ENCODE peak calls at places on chromosome 5, in six cellular contexts. K is mammary epithelial cell, N is IMR-90, H is PC-3, J is astrocyte, Z is SK-N-SH. X is an unnamed sample. For H3K9me3, the result is how much of the 10 kb centered on the place peaks cover.

GRCh38 chr5:17282283-17283120 is 65.1 kb downstream of the BASP1 start:
- DNase-seq in Z (no peak), H (no peak), J (no peak), K (no peak), N (no peak), X (no peak)

GRCh38 chr5:132136906-132137305 is 63.3 kb downstream of the CSF2 start:
- DNase-seq in J (peak), Z (no peak), N (peak), H (peak), K (peak), X (peak)

GRCh38 chr5:160272041-160272663 is 40.2 kb downstream of the CCNJL start:
- DNase-seq in K (no peak), N (no peak), Z (no peak), H (no peak), J (no peak), X (no peak)

GRCh38 chr5:176995896-176996767 is 10.4 kb downstream of the UIMC1 start:
- DNase-seq in J (peak), H (peak), N (peak), Z (no peak), K (peak), X (peak)

GRCh38 chr5:58357121-58357520 is 102.8 kb downstream of the PLK2 start:
- DNase-seq in H (no peak), Z (no peak), J (no peak), N (peak), K (no peak), X (peak)

GRCh38 chr5:3911111-3911510 is 315.5 kb downstream of the IRX1 start:
- DNase-seq in J (no peak), Z (no peak), N (no peak), H (no peak), K (no peak), X (no peak)

GRCh38 chr5:78537821-78538220 is 110.8 kb downstream of the LHFPL2 start:
- DNase-seq in H (peak), Z (peak), K (peak), J (peak), N (peak), X (peak)

GRCh38 chr5:76074487-76074886 is 8.7 kb upstream of the SV2C start:
- DNase-seq in N (no peak), J (no peak), Z (peak), K (no peak), H (peak), X (no peak)

GRCh38 chr5:150485770-150486401 is 22.0 kb upstream of the NDST1 start:
- DNase-seq in K (no peak), J (no peak), N (peak), Z (peak), H (peak), X (peak)

GRCh38 chr5:134312796-134313195 is 54.2 kb downstream of the CDKL3 start:
- DNase-seq in K (no peak), H (no peak), Z (no peak), J (no peak), N (no peak), X (no peak)

GRCh38 chr5:50751064-50751657 is 84.7 kb downstream of the PARP8 start:
- DNase-seq in H (peak), J (peak), N (peak), K (peak), Z (peak), X (peak)

DNA sequence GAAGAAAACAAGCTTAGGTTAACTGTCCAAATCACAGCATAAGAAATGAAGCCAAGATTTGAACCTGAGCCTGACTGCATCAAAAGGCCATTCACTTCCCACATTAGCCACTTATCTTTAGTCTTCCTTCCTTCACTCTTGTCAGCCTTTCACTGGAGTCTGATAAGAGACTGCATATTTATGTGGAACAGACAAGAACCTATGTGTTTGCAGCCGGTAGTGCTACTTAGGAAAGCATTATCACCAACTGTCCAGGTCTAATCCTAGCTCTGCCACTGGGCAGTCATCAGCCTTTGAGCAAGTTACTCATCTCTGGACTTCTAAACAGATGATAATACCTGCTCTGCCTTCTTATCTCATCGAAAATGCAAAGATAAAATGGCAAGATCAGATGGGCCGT is 12.1 kb upstream of the ATP6V0E1 start:
- DNase-seq in K (no peak), J (no peak), N (no peak), Z (no peak), H (no peak), X (no peak)
- H3K9me3 ChIP-seq in K (under half), J (under half), N (under half), Z (under half), H (under half), X (under half)

GRCh38 chr5:159184236-159184635 is 25.1 kb downstream of the RNF145 start:
- DNase-seq in K (no peak), N (peak), Z (no peak), H (no peak), J (peak), X (no peak)
- H3K9ac ChIP-seq in K (no peak), N (peak), Z (peak), H (peak), J (peak), X (peak)

GRCh38 chr5:158271155-158271554 is 412.2 kb upstream of the CLINT1 start:
- DNase-seq in H (no peak), J (no peak), Z (no peak), K (no peak), N (no peak), X (no peak)
- H3K9me3 ChIP-seq in H (under half), J (under half), Z (under half), K (under half), N (under half), X (under half)

DNA sequence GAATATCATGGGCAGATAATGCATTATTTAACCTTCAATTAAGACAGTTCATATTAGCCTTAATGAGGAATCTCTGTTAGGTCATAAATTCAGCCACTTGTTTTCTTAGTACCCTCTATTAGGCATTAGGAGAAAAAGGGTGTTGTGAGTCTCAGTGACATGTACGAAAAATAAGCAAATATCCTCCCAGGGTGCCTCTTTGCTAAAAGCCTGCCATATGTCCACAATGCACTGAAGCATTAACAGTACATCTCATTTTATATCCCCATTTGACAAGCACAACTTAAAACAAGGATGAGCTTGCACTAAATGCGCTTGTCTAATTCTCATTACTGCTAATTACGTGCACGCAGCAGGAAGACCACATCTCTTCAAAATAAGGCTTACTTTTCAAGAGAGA is 48.4 kb upstream of the SRFBP1 start:
- DNase-seq in H (no peak), Z (no peak), K (no peak), J (no peak), N (no peak), X (no peak)
- H3K9ac ChIP-seq in H (no peak), Z (no peak), K (no peak), J (no peak), N (no peak), X (no peak)

DNA sequence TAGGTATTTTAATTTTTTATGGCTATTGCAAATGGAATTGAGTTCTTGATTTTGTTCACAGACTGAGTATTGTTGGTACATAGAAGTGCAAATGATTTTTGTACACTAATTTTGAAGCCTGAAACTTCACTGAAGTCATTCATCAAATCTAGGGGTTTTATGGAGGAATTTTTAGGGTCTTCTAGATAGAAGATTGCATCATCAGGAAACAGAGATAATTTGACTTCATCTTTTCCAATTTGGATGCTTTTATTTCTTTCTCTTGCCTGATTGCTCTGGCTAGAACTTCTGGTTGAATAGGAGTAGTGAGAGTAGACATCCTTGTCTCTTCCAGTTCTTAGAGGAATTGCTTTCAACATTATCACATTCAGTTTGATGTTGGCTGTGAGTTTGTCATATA is 58.2 kb upstream of the SNCAIP start:
- DNase-seq in J (no peak), Z (no peak), K (no peak), N (no peak), H (no peak), X (no peak)
- H3K9me3 ChIP-seq in J (under half), Z (under half), K (under half), N (under half), H (under half), X (under half)

GRCh38 chr5:22560115-22560514 is 293.0 kb downstream of the CDH12 start:
- DNase-seq in H (peak), Z (no peak), K (peak), N (peak), J (peak), X (peak)
- H3K9ac ChIP-seq in H (no peak), Z (no peak), K (no peak), N (no peak), J (no peak), X (no peak)

DNA sequence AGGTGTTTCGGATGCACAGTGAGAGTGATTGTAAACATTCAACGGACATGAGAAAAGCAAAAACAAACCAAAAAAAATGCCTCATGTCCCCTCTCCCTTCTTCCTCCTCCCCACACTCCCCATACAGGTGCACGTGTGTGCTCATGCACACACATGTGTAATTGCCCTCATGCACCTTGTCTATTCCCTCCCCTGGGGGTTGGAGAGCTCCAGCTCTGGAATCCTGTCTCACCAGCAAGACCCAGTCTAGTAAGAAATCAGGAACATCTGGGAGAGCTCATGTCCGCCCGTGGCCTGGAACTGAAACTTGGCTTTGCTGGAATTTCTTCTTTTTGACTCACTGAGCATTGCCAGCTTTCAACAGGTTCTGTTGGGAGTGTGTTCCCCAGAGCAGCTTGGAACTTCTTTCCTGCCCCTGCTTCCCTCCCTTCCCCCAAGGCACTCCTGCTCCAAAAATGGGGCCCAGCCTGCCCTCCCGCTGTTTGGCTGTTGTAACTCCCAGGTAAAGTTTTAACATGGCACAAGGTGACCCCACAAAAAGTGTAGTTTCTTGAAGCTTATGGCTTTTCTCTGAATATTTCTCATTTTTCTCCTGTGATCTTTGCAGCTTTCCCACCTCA is 190.1 kb downstream of the NR3C1 start:
- DNase-seq in J (peak), N (peak), K (no peak), Z (no peak), H (no peak), X (peak)
- H3K9me3 ChIP-seq in J (under half), N (under half), K (under half), Z (under half), H (under half), X (under half)